ENCODE peak calls at places on chromosomes 6 and 20, in six cellular contexts. One of them, this sample, is unnamed.

GRCh38 chr6:106972500-106972899 is 2.0 kb downstream of the CD24 start:
- DNase-seq in fibroblast of villous mesenchyme: no peak
- DNase-seq in GM06990: no peak
- DNase-seq in adrenal gland: no peak
- DNase-seq in OCI-LY7: peak
- DNase-seq in psoas muscle: no peak
- DNase-seq in this sample: no peak

GRCh38 chr20:33852971-33853813 is 42.0 kb downstream of the CHMP4B start:
- DNase-seq in psoas muscle: no peak
- DNase-seq in OCI-LY7: no peak
- DNase-seq in fibroblast of villous mesenchyme: no peak
- DNase-seq in GM06990: no peak
- DNase-seq in adrenal gland: no peak
- DNase-seq in this sample: no peak

GRCh38 chr20:9025643-9026042 is 43.2 kb upstream of the PLCB4 start:
- DNase-seq in adrenal gland: no peak
- DNase-seq in fibroblast of villous mesenchyme: peak
- DNase-seq in GM06990: no peak
- DNase-seq in OCI-LY7: no peak
- DNase-seq in psoas muscle: no peak
- DNase-seq in this sample: no peak

GRCh38 chr20:652611-653109 is 340 bp downstream of the SRXN1 start:
- DNase-seq in psoas muscle: no peak
- DNase-seq in GM06990: no peak
- DNase-seq in OCI-LY7: no peak
- DNase-seq in fibroblast of villous mesenchyme: peak
- DNase-seq in adrenal gland: peak
- DNase-seq in this sample: no peak

GRCh38 chr6:46216879-46217278 is 46.1 kb upstream of the ENPP5 start:
- DNase-seq in fibroblast of villous mesenchyme: no peak
- DNase-seq in OCI-LY7: no peak
- DNase-seq in psoas muscle: no peak
- DNase-seq in GM06990: no peak
- DNase-seq in adrenal gland: no peak
- DNase-seq in this sample: no peak

GRCh38 chr6:149129401-149130077 is 188.0 kb upstream of the TAB2 start:
- DNase-seq in adrenal gland: peak
- DNase-seq in OCI-LY7: no peak
- DNase-seq in psoas muscle: peak
- DNase-seq in fibroblast of villous mesenchyme: peak
- DNase-seq in GM06990: no peak
- DNase-seq in this sample: no peak

GRCh38 chr6:159505140-159505922 is 187.7 kb downstream of the SOD2 start:
- DNase-seq in OCI-LY7: no peak
- DNase-seq in GM06990: no peak
- DNase-seq in psoas muscle: peak
- DNase-seq in fibroblast of villous mesenchyme: no peak
- DNase-seq in adrenal gland: no peak
- DNase-seq in this sample: no peak

GRCh38 chr6:134873500-134874388 is 76.2 kb downstream of the ALDH8A1 start:
- DNase-seq in psoas muscle: no peak
- DNase-seq in GM06990: peak
- DNase-seq in fibroblast of villous mesenchyme: no peak
- DNase-seq in OCI-LY7: peak
- DNase-seq in adrenal gland: no peak
- DNase-seq in this sample: no peak

GRCh38 chr6:44472250-44472945 is 84.9 kb downstream of the CDC5L start:
- DNase-seq in psoas muscle: no peak
- DNase-seq in fibroblast of villous mesenchyme: no peak
- DNase-seq in adrenal gland: no peak
- DNase-seq in OCI-LY7: no peak
- DNase-seq in GM06990: no peak
- DNase-seq in this sample: no peak

GRCh38 chr6:168122521-168122920 is 43.5 kb upstream of the FRMD1 start:
- DNase-seq in adrenal gland: no peak
- DNase-seq in fibroblast of villous mesenchyme: no peak
- DNase-seq in GM06990: no peak
- DNase-seq in OCI-LY7: no peak
- DNase-seq in psoas muscle: no peak
- DNase-seq in this sample: no peak

GRCh38 chr6:99348823-99349619 is 453 bp downstream of the FAXC start:
- DNase-seq in fibroblast of villous mesenchyme: no peak
- DNase-seq in psoas muscle: no peak
- DNase-seq in GM06990: no peak
- DNase-seq in adrenal gland: no peak
- DNase-seq in OCI-LY7: no peak
- DNase-seq in this sample: no peak

GRCh38 chr6:89970609-89971337 is 76.5 kb downstream of the GJA10 start:
- DNase-seq in psoas muscle: peak
- DNase-seq in adrenal gland: peak
- DNase-seq in fibroblast of villous mesenchyme: peak
- DNase-seq in OCI-LY7: no peak
- DNase-seq in GM06990: no peak
- DNase-seq in this sample: peak

GRCh38 chr6:26576929-26577719 is 19.6 kb upstream of the ABT1 start:
- DNase-seq in adrenal gland: no peak
- DNase-seq in psoas muscle: no peak
- DNase-seq in fibroblast of villous mesenchyme: peak
- DNase-seq in OCI-LY7: no peak
- DNase-seq in GM06990: peak
- DNase-seq in this sample: no peak

GRCh38 chr6:31042801-31043200 is 32.5 kb downstream of the MUC22 start:
- DNase-seq in OCI-LY7: no peak
- DNase-seq in adrenal gland: peak
- DNase-seq in fibroblast of villous mesenchyme: peak
- DNase-seq in GM06990: no peak
- DNase-seq in psoas muscle: peak
- DNase-seq in this sample: peak

GRCh38 chr20:6714202-6714800 is 53.2 kb upstream of the BMP2 start:
- DNase-seq in adrenal gland: no peak
- DNase-seq in fibroblast of villous mesenchyme: no peak
- DNase-seq in psoas muscle: no peak
- DNase-seq in OCI-LY7: no peak
- DNase-seq in GM06990: no peak
- DNase-seq in this sample: no peak

GRCh38 chr6:119241540-119242309 is 107.8 kb downstream of the MAN1A1 start:
- DNase-seq in psoas muscle: no peak
- DNase-seq in adrenal gland: no peak
- DNase-seq in OCI-LY7: no peak
- DNase-seq in fibroblast of villous mesenchyme: no peak
- DNase-seq in GM06990: no peak
- DNase-seq in this sample: no peak

GRCh38 chr20:37989601-37990001 is 43.7 kb downstream of the TTI1 start:
- DNase-seq in psoas muscle: peak
- DNase-seq in GM06990: no peak
- DNase-seq in OCI-LY7: no peak
- DNase-seq in fibroblast of villous mesenchyme: no peak
- DNase-seq in adrenal gland: peak
- DNase-seq in this sample: no peak

GRCh38 chr6:32046450-32047083 is 8.4 kb downstream of the CYP21A2 start:
- DNase-seq in fibroblast of villous mesenchyme: peak
- DNase-seq in GM06990: no peak
- DNase-seq in psoas muscle: peak
- DNase-seq in adrenal gland: peak
- DNase-seq in OCI-LY7: no peak
- DNase-seq in this sample: no peak

GRCh38 chr6:20168668-20169633 is 43.3 kb downstream of the MBOAT1 start:
- DNase-seq in adrenal gland: peak
- DNase-seq in GM06990: no peak
- DNase-seq in fibroblast of villous mesenchyme: peak
- DNase-seq in OCI-LY7: no peak
- DNase-seq in psoas muscle: no peak
- DNase-seq in this sample: no peak

GRCh38 chr6:5457983-5458683 is 196.8 kb downstream of the FARS2 start:
- DNase-seq in fibroblast of villous mesenchyme: no peak
- DNase-seq in adrenal gland: no peak
- DNase-seq in GM06990: no peak
- DNase-seq in psoas muscle: peak
- DNase-seq in OCI-LY7: no peak
- DNase-seq in this sample: no peak

GRCh38 chr20:23180451-23180921 is 94.4 kb upstream of the CD93 start:
- DNase-seq in GM06990: no peak
- DNase-seq in adrenal gland: peak
- DNase-seq in psoas muscle: no peak
- DNase-seq in fibroblast of villous mesenchyme: no peak
- DNase-seq in OCI-LY7: no peak
- DNase-seq in this sample: no peak

GRCh38 chr6:48765352-48765961 is 654.5 kb upstream of the PTCHD4 start:
- DNase-seq in adrenal gland: peak
- DNase-seq in fibroblast of villous mesenchyme: peak
- DNase-seq in psoas muscle: no peak
- DNase-seq in OCI-LY7: peak
- DNase-seq in GM06990: no peak
- DNase-seq in this sample: peak

GRCh38 chr6:168852336-168852884 is 401.2 kb downstream of the THBS2 start:
- DNase-seq in OCI-LY7: no peak
- DNase-seq in fibroblast of villous mesenchyme: no peak
- DNase-seq in GM06990: no peak
- DNase-seq in psoas muscle: no peak
- DNase-seq in adrenal gland: no peak
- DNase-seq in this sample: no peak

GRCh38 chr6:146990821-146991798 is 213.1 kb upstream of the STXBP5 start:
- DNase-seq in GM06990: no peak
- DNase-seq in adrenal gland: no peak
- DNase-seq in fibroblast of villous mesenchyme: peak
- DNase-seq in OCI-LY7: no peak
- DNase-seq in psoas muscle: no peak
- DNase-seq in this sample: no peak

GRCh38 chr6:3438190-3439167 is 18.4 kb downstream of the SLC22A23 start:
- DNase-seq in psoas muscle: peak
- DNase-seq in GM06990: no peak
- DNase-seq in adrenal gland: no peak
- DNase-seq in OCI-LY7: no peak
- DNase-seq in fibroblast of villous mesenchyme: peak
- DNase-seq in this sample: no peak

GRCh38 chr6:136077834-136078576 is 172.1 kb downstream of the MTFR2 start:
- DNase-seq in OCI-LY7: no peak
- DNase-seq in GM06990: no peak
- DNase-seq in psoas muscle: no peak
- DNase-seq in fibroblast of villous mesenchyme: peak
- DNase-seq in adrenal gland: peak
- DNase-seq in this sample: no peak

GRCh38 chr20:62708591-62709536 is at the start of gene NTSR1:
- DNase-seq in GM06990: no peak
- DNase-seq in adrenal gland: no peak
- DNase-seq in psoas muscle: no peak
- DNase-seq in OCI-LY7: no peak
- DNase-seq in fibroblast of villous mesenchyme: no peak
- DNase-seq in this sample: no peak

GRCh38 chr6:124400600-124400999 is 561.6 kb upstream of the RNF217 start:
- DNase-seq in GM06990: no peak
- DNase-seq in psoas muscle: no peak
- DNase-seq in OCI-LY7: no peak
- DNase-seq in fibroblast of villous mesenchyme: no peak
- DNase-seq in adrenal gland: no peak
- DNase-seq in this sample: no peak
- TF ChIP-seq CTCF in GM06990: no peak
- TF ChIP-seq CTCF in psoas muscle: peak
- TF ChIP-seq CTCF in OCI-LY7: no peak
- TF ChIP-seq CTCF in fibroblast of villous mesenchyme: no peak
- TF ChIP-seq CTCF in adrenal gland: no peak
- TF ChIP-seq CTCF in this sample: no peak

DNA sequence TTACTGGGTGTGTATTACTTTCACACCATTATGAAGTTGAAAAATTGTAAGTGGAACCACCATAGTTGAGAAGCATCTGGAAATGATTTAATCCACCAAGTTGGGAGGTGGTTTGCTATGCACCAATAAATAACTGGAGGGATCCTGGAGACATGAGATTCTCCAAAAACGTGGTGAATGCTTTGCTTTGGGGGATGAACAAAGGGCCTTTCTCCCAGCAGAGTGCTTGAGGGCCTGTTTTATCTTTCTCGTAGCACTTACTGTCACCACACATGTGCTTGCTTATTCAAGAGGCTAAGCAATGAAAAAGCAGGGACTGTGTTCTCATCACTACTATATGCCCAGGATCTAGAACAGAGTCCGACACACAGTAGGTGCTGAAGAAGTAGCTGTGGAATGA is 371.1 kb downstream of the DHX35 start:
- DNase-seq in fibroblast of villous mesenchyme: no peak
- DNase-seq in GM06990: no peak
- DNase-seq in OCI-LY7: no peak
- DNase-seq in adrenal gland: no peak
- DNase-seq in psoas muscle: no peak
- DNase-seq in this sample: no peak
- TF ChIP-seq CTCF in fibroblast of villous mesenchyme: no peak
- TF ChIP-seq CTCF in GM06990: no peak
- TF ChIP-seq CTCF in OCI-LY7: no peak
- TF ChIP-seq CTCF in adrenal gland: no peak
- TF ChIP-seq CTCF in psoas muscle: no peak
- TF ChIP-seq CTCF in this sample: no peak

DNA sequence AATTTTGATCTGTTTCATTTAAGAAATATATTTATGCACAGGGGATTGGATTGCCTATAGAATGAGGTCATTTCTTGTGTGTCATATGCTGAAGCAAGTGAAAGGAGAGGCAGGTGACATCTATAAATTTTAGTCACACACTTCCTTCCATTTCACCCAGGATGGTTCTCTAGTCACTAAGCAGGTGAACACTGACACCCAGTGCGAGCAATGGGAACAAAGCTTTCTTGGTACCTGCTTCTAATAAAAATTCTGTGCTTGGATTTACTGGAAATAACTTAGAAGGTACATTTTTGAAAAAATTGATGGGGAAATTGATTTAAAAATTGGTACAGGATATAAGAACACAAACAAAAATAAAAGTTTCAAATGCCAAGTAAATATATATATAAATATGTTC is 66.9 kb upstream of the MC3R start:
- DNase-seq in psoas muscle: no peak
- DNase-seq in fibroblast of villous mesenchyme: no peak
- DNase-seq in GM06990: no peak
- DNase-seq in OCI-LY7: no peak
- DNase-seq in adrenal gland: no peak
- DNase-seq in this sample: no peak
- TF ChIP-seq CTCF in psoas muscle: peak
- TF ChIP-seq CTCF in fibroblast of villous mesenchyme: no peak
- TF ChIP-seq CTCF in GM06990: no peak
- TF ChIP-seq CTCF in OCI-LY7: peak
- TF ChIP-seq CTCF in adrenal gland: peak
- TF ChIP-seq CTCF in this sample: no peak

GRCh38 chr20:10565191-10565921 is 108.4 kb downstream of the JAG1 start:
- DNase-seq in OCI-LY7: no peak
- DNase-seq in psoas muscle: peak
- DNase-seq in GM06990: no peak
- DNase-seq in adrenal gland: no peak
- DNase-seq in fibroblast of villous mesenchyme: peak
- DNase-seq in this sample: no peak

GRCh38 chr20:10562929-10563328 is 110.9 kb downstream of the JAG1 start:
- DNase-seq in OCI-LY7: no peak
- DNase-seq in adrenal gland: no peak
- DNase-seq in fibroblast of villous mesenchyme: no peak
- DNase-seq in psoas muscle: no peak
- DNase-seq in GM06990: no peak
- DNase-seq in this sample: no peak

GRCh38 chr20:10568032-10568431 is 105.8 kb downstream of the JAG1 start:
- DNase-seq in psoas muscle: no peak
- DNase-seq in fibroblast of villous mesenchyme: no peak
- DNase-seq in GM06990: no peak
- DNase-seq in OCI-LY7: no peak
- DNase-seq in adrenal gland: no peak
- DNase-seq in this sample: no peak

GRCh38 chr20:10563935-10564492 is 109.8 kb downstream of the JAG1 start:
- DNase-seq in OCI-LY7: no peak
- DNase-seq in GM06990: no peak
- DNase-seq in adrenal gland: no peak
- DNase-seq in psoas muscle: no peak
- DNase-seq in fibroblast of villous mesenchyme: no peak
- DNase-seq in this sample: no peak

GRCh38 chr20:10565922-10566897 is 107.6 kb downstream of the JAG1 start:
- DNase-seq in psoas muscle: no peak
- DNase-seq in fibroblast of villous mesenchyme: no peak
- DNase-seq in adrenal gland: no peak
- DNase-seq in GM06990: no peak
- DNase-seq in OCI-LY7: no peak
- DNase-seq in this sample: no peak
- TF ChIP-seq CTCF in psoas muscle: no peak
- TF ChIP-seq CTCF in fibroblast of villous mesenchyme: no peak
- TF ChIP-seq CTCF in adrenal gland: no peak
- TF ChIP-seq CTCF in GM06990: no peak
- TF ChIP-seq CTCF in OCI-LY7: no peak
- TF ChIP-seq CTCF in this sample: no peak